ENCODE peak calls at places on chromosomes 1 and 21, in ten cellular contexts. Z is neural progenitor cell; D is tibial nerve; C is fibroblast of pulmonary artery; N is fibroblast of lung; V is CD8-positive, alpha-beta T cell; X is mammary epithelial cell; R is pancreas; U is body of pancreas; O is BJ. I is an unnamed sample.
A peak's percentile ranks its signal among the peaks of the same experiment; 100 is the strongest.

GRCh38 chr1:110150330-110151174 is at the start of gene SLC6A17:
- DNase-seq in V (no peak), U (no peak), X (peak; percentile 68), D (no peak), C (peak; percentile 45), R (no peak), O (no peak), N (peak; percentile 17), Z (peak; percentile 75), I (no peak)

GRCh38 chr1:227915564-227916553 is 31.9 kb downstream of the WNT9A start:
- DNase-seq in O (no peak), N (no peak), U (no peak), Z (peak; percentile 52), R (no peak), X (peak; percentile 86), D (no peak), V (no peak), C (no peak), I (no peak)

GRCh38 chr1:182446033-182446669 is 3.8 kb upstream of the RGSL1 start:
- DNase-seq in V (no peak), Z (peak; percentile 56), X (peak; percentile 31), U (peak; percentile 31), C (peak; percentile 69), R (peak; percentile 18), N (peak; percentile 48), D (peak; percentile 64), O (peak; percentile 1), I (peak; percentile 29)

GRCh38 chr1:201925961-201926585 is 20.3 kb downstream of the LMOD1 start:
- DNase-seq in C (no peak), R (no peak), N (peak; percentile 72), X (no peak), D (no peak), Z (no peak), O (no peak), U (no peak), V (no peak), I (peak; percentile 27)

GRCh38 chr1:240491156-240491555 is 120.8 kb downstream of the GREM2 start:
- DNase-seq in R (no peak), C (peak; percentile 34), D (no peak), U (no peak), O (no peak), Z (no peak), V (no peak), N (peak; percentile 17), X (no peak), I (no peak)

GRCh38 chr1:185861630-185862029 is 127.4 kb downstream of the HMCN1 start:
- DNase-seq in X (no peak), R (no peak), U (no peak), V (no peak), N (no peak), Z (no peak), D (no peak), O (no peak), C (peak; percentile 66), I (no peak)

GRCh38 chr1:2593251-2593878 is 6.8 kb downstream of the PRXL2B start:
- DNase-seq in V (no peak), C (no peak), R (no peak), N (no peak), D (no peak), Z (no peak), O (no peak), X (no peak), U (no peak), I (no peak)

GRCh38 chr1:15038232-15039016 is 115.1 kb upstream of the TMEM51 start:
- DNase-seq in C (peak; percentile 39), R (no peak), D (no peak), V (no peak), X (peak; percentile 32), Z (peak; percentile 59), O (no peak), N (peak; percentile 33), U (no peak), I (no peak)

GRCh38 chr1:230711245-230711644 is 2.7 kb downstream of the AGT start:
- DNase-seq in D (no peak), V (no peak), O (no peak), R (no peak), Z (no peak), C (no peak), X (no peak), N (no peak), U (no peak), I (no peak)

GRCh38 chr1:181768216-181768929 is 285.1 kb downstream of the CACNA1E start:
- DNase-seq in D (no peak), V (no peak), O (no peak), X (peak; percentile 94), N (no peak), U (no peak), R (no peak), C (no peak), Z (no peak), I (no peak)

GRCh38 chr1:235584973-235585372 is 64.6 kb downstream of the GNG4 start:
- DNase-seq in N (no peak), R (no peak), V (no peak), D (no peak), X (no peak), Z (no peak), U (no peak), O (no peak), C (no peak), I (no peak)

DNA sequence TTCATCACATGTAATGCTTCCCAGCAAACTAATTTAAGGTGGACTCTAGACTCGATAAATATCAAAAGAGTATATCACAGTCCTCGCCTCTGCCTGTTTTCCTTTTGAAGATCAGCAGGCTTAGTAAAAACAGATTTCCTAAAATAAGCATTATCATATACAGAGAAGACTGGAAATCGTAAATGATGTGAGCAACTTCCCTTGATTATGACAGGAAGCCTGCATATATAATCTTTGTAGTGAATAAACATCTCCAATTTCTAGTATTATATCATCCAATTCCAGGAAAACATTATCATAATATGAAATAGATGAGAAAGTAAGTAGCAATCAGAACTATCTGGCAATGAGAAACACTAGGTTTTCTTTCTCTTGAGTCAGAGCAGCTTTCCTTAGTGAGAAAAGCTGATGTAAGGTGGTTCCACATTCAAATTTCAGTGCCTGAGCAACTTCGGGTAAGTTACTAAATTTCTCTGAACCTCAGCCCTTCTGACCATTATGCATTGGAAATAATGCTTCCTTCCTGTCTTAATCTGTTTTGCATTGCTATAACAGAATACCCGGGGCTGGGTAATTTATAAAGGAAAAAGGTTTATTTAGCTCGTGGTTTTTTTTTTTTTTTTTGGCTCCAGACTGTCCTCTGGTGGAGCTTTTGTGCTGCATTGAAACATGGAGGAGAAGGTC is 12.6 kb upstream of the POU2F1 start:
- DNase-seq in C (no peak), R (no peak), D (no peak), U (no peak), O (no peak), V (no peak), X (no peak), N (no peak), Z (no peak), I (no peak)
- TF ChIP-seq CTCF in C (peak; percentile 16), R (no peak), D (no peak), U (no peak), O (peak; percentile 16), V (no peak), X (peak; percentile 32), N (no peak), Z (peak; percentile 42), I (peak; percentile 21)

DNA sequence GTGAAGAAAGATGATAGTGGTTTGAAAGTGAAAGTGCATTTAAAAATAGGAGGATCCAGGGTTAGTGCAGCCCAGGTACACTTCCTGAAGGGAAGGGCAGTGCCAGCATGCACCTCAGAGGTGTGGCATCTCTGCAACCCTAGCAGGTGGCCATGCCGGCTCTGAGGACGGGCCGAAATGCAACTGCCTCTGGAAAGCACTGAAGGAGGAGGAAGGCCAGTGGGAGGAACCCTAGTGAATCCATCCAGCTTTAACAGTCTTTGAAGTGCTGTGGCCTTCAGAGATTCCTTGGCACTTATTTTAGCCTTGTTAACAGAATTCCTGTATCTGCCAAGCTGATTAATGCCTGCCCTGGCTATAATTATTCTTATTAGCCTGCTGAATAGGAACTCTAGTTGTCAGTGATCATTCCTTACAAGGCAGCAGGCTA is 5.5 kb downstream of the PTGFRN start:
- DNase-seq in N (no peak), Z (no peak), O (no peak), V (no peak), C (no peak), D (no peak), X (peak; percentile 37), R (peak; percentile 46), U (peak; percentile 72), I (no peak)
- H3K4me3 ChIP-seq in N (no peak overlapping the region), Z (no peak overlapping the region), O (no peak overlapping the region), V (no peak overlapping the region), C (no peak overlapping the region), D (peak overlapping the region; percentile 13), X (no peak overlapping the region), R (no peak overlapping the region), U (no peak overlapping the region), I (no peak overlapping the region)

GRCh38 chr1:20194770-20195463 is 8.6 kb upstream of the PLA2G2C start:
- DNase-seq in V (peak; percentile 57), C (peak; percentile 60), Z (peak; percentile 74), D (peak; percentile 64), R (peak; percentile 68), X (peak; percentile 46), U (peak; percentile 70), N (peak; percentile 44), O (no peak), I (no peak)
- TF ChIP-seq CTCF in V (peak; percentile 85), C (peak; percentile 97), Z (peak; percentile 94), D (peak; percentile 56), R (peak; percentile 61), X (peak; percentile 83), U (peak; percentile 77), N (peak; percentile 80), O (peak; percentile 92), I (peak; percentile 94)

DNA sequence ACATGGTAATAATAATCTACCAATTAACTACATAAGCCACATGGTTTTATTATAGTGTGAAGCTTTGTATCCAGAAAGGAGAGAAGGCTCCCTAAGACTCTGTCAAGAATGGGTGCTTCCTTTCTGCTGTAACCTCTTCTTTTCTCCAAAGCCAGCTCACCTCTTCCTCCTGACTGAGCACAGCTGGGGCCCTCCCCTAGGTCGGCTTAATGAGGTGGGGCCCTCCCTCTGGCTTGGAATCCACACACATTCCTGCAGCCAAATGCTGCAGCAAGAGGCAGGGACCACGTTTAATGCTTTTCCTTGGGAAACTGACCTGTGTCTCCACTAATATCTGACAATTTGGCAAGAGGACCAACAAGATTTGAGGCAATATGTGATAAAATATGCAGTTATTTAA is 94.8 kb downstream of the DSCAM start:
- DNase-seq in C (no peak), N (no peak), Z (peak; percentile 73), V (no peak), X (no peak), D (no peak), O (no peak), R (no peak), U (no peak), I (no peak)
- H3K4me3 ChIP-seq in C (no peak overlapping the region), N (no peak overlapping the region), Z (no peak overlapping the region), V (no peak overlapping the region), X (no peak overlapping the region), D (no peak overlapping the region), O (no peak overlapping the region), R (no peak overlapping the region), U (no peak overlapping the region), I (no peak overlapping the region)

I was measured in HFF-Myc.